ENCODE peak calls at places on chromosomes 2 and 18, in ten cellular contexts. One of them, this sample, is unnamed. For H3K4me1, the result is how much of the 10 kb centered on the place peaks cover.

GRCh38 chr2:44776924-44777480 is 164.5 kb upstream of the SIX3 start:
- DNase-seq in lower lobe of right lung: no peak
- DNase-seq in CD8-positive, alpha-beta memory T cell: no peak
- DNase-seq in small intestine: no peak
- DNase-seq in BE2C: no peak
- DNase-seq in GM12878: no peak
- DNase-seq in uterus: no peak
- DNase-seq in upper lobe of right lung: no peak
- DNase-seq in sigmoid colon: no peak
- DNase-seq in heart right ventricle: no peak
- DNase-seq in this sample: no peak

GRCh38 chr2:241015439-241015838 is 17.0 kb downstream of the SNED1 start:
- DNase-seq in lower lobe of right lung: no peak
- DNase-seq in CD8-positive, alpha-beta memory T cell: no peak
- DNase-seq in small intestine: no peak
- DNase-seq in BE2C: no peak
- DNase-seq in GM12878: no peak
- DNase-seq in uterus: no peak
- DNase-seq in upper lobe of right lung: peak
- DNase-seq in sigmoid colon: peak
- DNase-seq in heart right ventricle: no peak
- DNase-seq in this sample: no peak

GRCh38 chr2:172102858-172103359 is at the start of gene DLX2:
- DNase-seq in lower lobe of right lung: peak
- DNase-seq in CD8-positive, alpha-beta memory T cell: no peak
- DNase-seq in small intestine: peak
- DNase-seq in BE2C: peak
- DNase-seq in GM12878: no peak
- DNase-seq in uterus: peak
- DNase-seq in upper lobe of right lung: peak
- DNase-seq in sigmoid colon: peak
- DNase-seq in heart right ventricle: peak
- DNase-seq in this sample: peak

GRCh38 chr2:230413465-230413864 is 2.5 kb upstream of the SP100 start:
- DNase-seq in lower lobe of right lung: no peak
- DNase-seq in CD8-positive, alpha-beta memory T cell: no peak
- DNase-seq in small intestine: peak
- DNase-seq in BE2C: no peak
- DNase-seq in GM12878: peak
- DNase-seq in uterus: no peak
- DNase-seq in upper lobe of right lung: no peak
- DNase-seq in sigmoid colon: no peak
- DNase-seq in heart right ventricle: no peak
- DNase-seq in this sample: no peak

GRCh38 chr2:20578266-20578894 is 72.5 kb downstream of the HS1BP3 start:
- DNase-seq in lower lobe of right lung: peak
- DNase-seq in CD8-positive, alpha-beta memory T cell: no peak
- DNase-seq in small intestine: no peak
- DNase-seq in BE2C: no peak
- DNase-seq in GM12878: no peak
- DNase-seq in uterus: no peak
- DNase-seq in upper lobe of right lung: peak
- DNase-seq in sigmoid colon: peak
- DNase-seq in heart right ventricle: peak
- DNase-seq in this sample: no peak

GRCh38 chr2:3040819-3041218 is 336.8 kb downstream of the EIPR1 start:
- DNase-seq in lower lobe of right lung: no peak
- DNase-seq in CD8-positive, alpha-beta memory T cell: no peak
- DNase-seq in small intestine: no peak
- DNase-seq in BE2C: no peak
- DNase-seq in GM12878: no peak
- DNase-seq in uterus: no peak
- DNase-seq in upper lobe of right lung: no peak
- DNase-seq in sigmoid colon: no peak
- DNase-seq in heart right ventricle: peak
- DNase-seq in this sample: no peak

GRCh38 chr2:85830645-85831044 is 58.1 kb downstream of the ST3GAL5 start:
- DNase-seq in lower lobe of right lung: no peak
- DNase-seq in CD8-positive, alpha-beta memory T cell: no peak
- DNase-seq in small intestine: no peak
- DNase-seq in BE2C: no peak
- DNase-seq in GM12878: no peak
- DNase-seq in uterus: no peak
- DNase-seq in upper lobe of right lung: no peak
- DNase-seq in sigmoid colon: no peak
- DNase-seq in heart right ventricle: no peak
- DNase-seq in this sample: no peak

GRCh38 chr2:190537765-190538164 is 3.2 kb upstream of the NEMP2 start:
- DNase-seq in lower lobe of right lung: no peak
- DNase-seq in CD8-positive, alpha-beta memory T cell: peak
- DNase-seq in small intestine: no peak
- DNase-seq in BE2C: no peak
- DNase-seq in GM12878: no peak
- DNase-seq in uterus: no peak
- DNase-seq in upper lobe of right lung: no peak
- DNase-seq in sigmoid colon: no peak
- DNase-seq in heart right ventricle: no peak
- DNase-seq in this sample: no peak

GRCh38 chr2:201618744-201619654 is 24.3 kb downstream of the TMEM237 start:
- DNase-seq in lower lobe of right lung: peak
- DNase-seq in CD8-positive, alpha-beta memory T cell: no peak
- DNase-seq in small intestine: peak
- DNase-seq in BE2C: no peak
- DNase-seq in GM12878: no peak
- DNase-seq in uterus: peak
- DNase-seq in upper lobe of right lung: peak
- DNase-seq in sigmoid colon: peak
- DNase-seq in heart right ventricle: peak
- DNase-seq in this sample: no peak

GRCh38 chr2:65367517-65367916 is 64.9 kb downstream of the SPRED2 start:
- DNase-seq in lower lobe of right lung: no peak
- DNase-seq in CD8-positive, alpha-beta memory T cell: no peak
- DNase-seq in small intestine: peak
- DNase-seq in BE2C: peak
- DNase-seq in GM12878: no peak
- DNase-seq in uterus: peak
- DNase-seq in upper lobe of right lung: no peak
- DNase-seq in sigmoid colon: peak
- DNase-seq in heart right ventricle: no peak
- DNase-seq in this sample: peak

GRCh38 chr2:28355521-28356094 is 37.0 kb upstream of the FOSL2 start:
- DNase-seq in lower lobe of right lung: peak
- DNase-seq in CD8-positive, alpha-beta memory T cell: no peak
- DNase-seq in small intestine: no peak
- DNase-seq in BE2C: peak
- DNase-seq in GM12878: no peak
- DNase-seq in uterus: peak
- DNase-seq in upper lobe of right lung: peak
- DNase-seq in sigmoid colon: peak
- DNase-seq in heart right ventricle: peak
- DNase-seq in this sample: no peak

GRCh38 chr2:223578846-223579245 is 23.3 kb downstream of the SCG2 start:
- DNase-seq in lower lobe of right lung: no peak
- DNase-seq in CD8-positive, alpha-beta memory T cell: no peak
- DNase-seq in small intestine: no peak
- DNase-seq in BE2C: no peak
- DNase-seq in GM12878: no peak
- DNase-seq in uterus: no peak
- DNase-seq in upper lobe of right lung: no peak
- DNase-seq in sigmoid colon: no peak
- DNase-seq in heart right ventricle: no peak
- DNase-seq in this sample: no peak

GRCh38 chr18:24632158-24632988 is 171.9 kb downstream of the HRH4 start:
- DNase-seq in lower lobe of right lung: no peak
- DNase-seq in CD8-positive, alpha-beta memory T cell: no peak
- DNase-seq in small intestine: no peak
- DNase-seq in BE2C: no peak
- DNase-seq in GM12878: no peak
- DNase-seq in uterus: no peak
- DNase-seq in upper lobe of right lung: no peak
- DNase-seq in sigmoid colon: no peak
- DNase-seq in heart right ventricle: no peak
- DNase-seq in this sample: no peak
- H3K4me1 ChIP-seq in lower lobe of right lung: under half
- H3K4me1 ChIP-seq in CD8-positive, alpha-beta memory T cell: under half
- H3K4me1 ChIP-seq in small intestine: under half
- H3K4me1 ChIP-seq in BE2C: under half
- H3K4me1 ChIP-seq in GM12878: under half
- H3K4me1 ChIP-seq in uterus: under half
- H3K4me1 ChIP-seq in upper lobe of right lung: under half
- H3K4me1 ChIP-seq in sigmoid colon: under half
- H3K4me1 ChIP-seq in heart right ventricle: under half
- H3K4me1 ChIP-seq in this sample: under half

DNA sequence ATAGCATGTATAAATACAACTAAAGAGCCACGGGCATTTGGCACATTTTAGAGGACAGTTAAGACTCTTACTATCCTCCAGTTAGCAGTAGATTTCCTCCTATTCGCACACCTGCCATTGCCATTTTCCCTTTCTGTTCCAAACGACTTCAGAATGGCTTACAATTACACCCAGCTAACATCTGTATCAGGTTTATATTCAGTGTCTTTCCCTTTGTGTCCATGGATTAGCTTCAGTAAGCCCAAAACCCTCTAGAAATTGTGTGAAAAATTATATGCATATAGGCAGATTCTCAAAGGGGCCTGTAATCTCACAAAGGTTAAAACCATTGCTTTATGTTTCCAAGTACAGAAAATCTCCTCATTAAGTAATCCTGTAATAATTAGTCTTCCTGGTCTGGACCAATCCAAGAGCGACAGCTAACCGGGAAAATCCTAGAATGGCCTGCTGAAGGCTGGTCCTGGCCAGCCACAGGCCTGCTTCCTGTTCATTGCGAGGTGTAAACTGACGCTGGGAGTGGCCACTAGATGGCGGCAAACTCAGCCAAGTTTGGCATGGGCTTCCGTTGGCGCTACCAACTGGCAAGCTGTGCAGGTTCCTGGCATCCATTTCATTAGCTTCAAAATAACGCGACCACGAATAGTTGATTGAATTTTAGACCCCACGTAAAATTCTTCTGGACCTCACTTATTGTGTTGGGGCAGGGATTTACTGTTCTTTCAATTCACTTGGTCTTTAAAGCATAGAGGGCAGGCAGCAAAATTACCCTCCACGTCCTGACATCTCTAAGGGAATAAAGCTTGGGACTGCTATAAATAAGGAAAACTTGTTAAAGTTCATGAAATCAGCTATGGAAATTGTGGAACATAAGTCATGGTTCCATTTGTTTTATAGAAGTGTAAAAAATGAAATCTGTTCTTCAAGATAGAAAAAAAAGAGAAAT is 17.1 kb downstream of the ARHGAP25 start:
- DNase-seq in lower lobe of right lung: peak
- DNase-seq in CD8-positive, alpha-beta memory T cell: peak
- DNase-seq in small intestine: peak
- DNase-seq in BE2C: peak
- DNase-seq in GM12878: no peak
- DNase-seq in uterus: peak
- DNase-seq in upper lobe of right lung: peak
- DNase-seq in sigmoid colon: peak
- DNase-seq in heart right ventricle: peak
- DNase-seq in this sample: peak
- H3K4me1 ChIP-seq in lower lobe of right lung: half or more
- H3K4me1 ChIP-seq in CD8-positive, alpha-beta memory T cell: half or more
- H3K4me1 ChIP-seq in small intestine: under half
- H3K4me1 ChIP-seq in BE2C: under half
- H3K4me1 ChIP-seq in GM12878: under half
- H3K4me1 ChIP-seq in uterus: under half
- H3K4me1 ChIP-seq in upper lobe of right lung: under half
- H3K4me1 ChIP-seq in sigmoid colon: under half
- H3K4me1 ChIP-seq in heart right ventricle: under half
- H3K4me1 ChIP-seq in this sample: under half

GRCh38 chr18:9066358-9066757 is 36.1 kb upstream of the NDUFV2 start:
- DNase-seq in lower lobe of right lung: no peak
- DNase-seq in CD8-positive, alpha-beta memory T cell: no peak
- DNase-seq in small intestine: no peak
- DNase-seq in BE2C: no peak
- DNase-seq in GM12878: no peak
- DNase-seq in uterus: no peak
- DNase-seq in upper lobe of right lung: no peak
- DNase-seq in sigmoid colon: no peak
- DNase-seq in heart right ventricle: no peak
- DNase-seq in this sample: no peak

GRCh38 chr18:9068346-9068745 is 34.2 kb upstream of the NDUFV2 start:
- DNase-seq in lower lobe of right lung: no peak
- DNase-seq in CD8-positive, alpha-beta memory T cell: no peak
- DNase-seq in small intestine: peak
- DNase-seq in BE2C: no peak
- DNase-seq in GM12878: no peak
- DNase-seq in uterus: no peak
- DNase-seq in upper lobe of right lung: no peak
- DNase-seq in sigmoid colon: no peak
- DNase-seq in heart right ventricle: no peak
- DNase-seq in this sample: no peak

GRCh38 chr18:9067823-9068222 is 34.7 kb upstream of the NDUFV2 start:
- DNase-seq in lower lobe of right lung: no peak
- DNase-seq in CD8-positive, alpha-beta memory T cell: no peak
- DNase-seq in small intestine: peak
- DNase-seq in BE2C: no peak
- DNase-seq in GM12878: no peak
- DNase-seq in uterus: no peak
- DNase-seq in upper lobe of right lung: no peak
- DNase-seq in sigmoid colon: no peak
- DNase-seq in heart right ventricle: no peak
- DNase-seq in this sample: no peak

GRCh38 chr18:9065864-9066263 is 36.6 kb upstream of the NDUFV2 start:
- DNase-seq in lower lobe of right lung: no peak
- DNase-seq in CD8-positive, alpha-beta memory T cell: no peak
- DNase-seq in small intestine: no peak
- DNase-seq in BE2C: no peak
- DNase-seq in GM12878: no peak
- DNase-seq in uterus: no peak
- DNase-seq in upper lobe of right lung: no peak
- DNase-seq in sigmoid colon: no peak
- DNase-seq in heart right ventricle: no peak
- DNase-seq in this sample: no peak

GRCh38 chr18:9066817-9067306 is 35.6 kb upstream of the NDUFV2 start:
- DNase-seq in lower lobe of right lung: no peak
- DNase-seq in CD8-positive, alpha-beta memory T cell: no peak
- DNase-seq in small intestine: no peak
- DNase-seq in BE2C: no peak
- DNase-seq in GM12878: peak
- DNase-seq in uterus: no peak
- DNase-seq in upper lobe of right lung: no peak
- DNase-seq in sigmoid colon: no peak
- DNase-seq in heart right ventricle: no peak
- DNase-seq in this sample: no peak
- H3K4me1 ChIP-seq in lower lobe of right lung: under half
- H3K4me1 ChIP-seq in CD8-positive, alpha-beta memory T cell: under half
- H3K4me1 ChIP-seq in small intestine: under half
- H3K4me1 ChIP-seq in BE2C: under half
- H3K4me1 ChIP-seq in GM12878: half or more
- H3K4me1 ChIP-seq in uterus: under half
- H3K4me1 ChIP-seq in upper lobe of right lung: under half
- H3K4me1 ChIP-seq in sigmoid colon: under half
- H3K4me1 ChIP-seq in heart right ventricle: under half
- H3K4me1 ChIP-seq in this sample: under half

DNA sequence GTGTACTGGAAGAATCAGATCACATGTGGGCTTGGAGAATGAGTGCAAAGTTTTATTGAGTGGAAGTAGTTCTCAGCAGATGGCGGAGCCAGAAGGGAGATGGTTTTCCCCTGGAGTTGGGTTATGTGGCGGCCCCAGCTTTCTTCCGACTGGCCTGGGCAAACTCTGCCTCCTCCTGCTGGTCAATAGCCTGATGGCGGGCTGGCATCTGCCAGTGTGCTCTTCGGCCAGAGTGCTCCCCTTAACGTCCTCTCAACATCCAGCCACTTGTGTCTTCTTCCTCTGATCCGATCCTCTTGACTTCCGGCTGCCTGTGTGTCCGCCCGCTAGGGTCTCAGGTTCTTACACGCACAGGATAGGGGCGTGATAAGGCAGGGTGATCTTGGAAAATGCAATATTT is 741.3 kb downstream of the RNF144A start:
- DNase-seq in lower lobe of right lung: no peak
- DNase-seq in CD8-positive, alpha-beta memory T cell: no peak
- DNase-seq in small intestine: no peak
- DNase-seq in BE2C: no peak
- DNase-seq in GM12878: no peak
- DNase-seq in uterus: no peak
- DNase-seq in upper lobe of right lung: no peak
- DNase-seq in sigmoid colon: no peak
- DNase-seq in heart right ventricle: no peak
- DNase-seq in this sample: no peak
- H3K4me1 ChIP-seq in lower lobe of right lung: under half
- H3K4me1 ChIP-seq in CD8-positive, alpha-beta memory T cell: under half
- H3K4me1 ChIP-seq in small intestine: under half
- H3K4me1 ChIP-seq in BE2C: under half
- H3K4me1 ChIP-seq in GM12878: under half
- H3K4me1 ChIP-seq in uterus: under half
- H3K4me1 ChIP-seq in upper lobe of right lung: under half
- H3K4me1 ChIP-seq in sigmoid colon: under half
- H3K4me1 ChIP-seq in heart right ventricle: under half
- H3K4me1 ChIP-seq in this sample: under half

This sample was measured in SJSA1.